ENCODE peak calls at places on chromosomes 13 and 19, in four cellular contexts. Q is HepG2, G is H1, Y is SK-N-SH. A is an unnamed sample.

GRCh38 chr19:3482507-3483225 is 575 bp downstream of the SMIM44 start:
- DNase-seq in G (no peak), Q (no peak), Y (peak), A (no peak)

GRCh38 chr13:83503424-83503823 is 378.9 kb downstream of the SLITRK1 start:
- DNase-seq in Q (no peak), Y (no peak), G (no peak), A (no peak)

GRCh38 chr19:56273563-56274117 is 1.1 kb downstream of the EDDM13 start:
- DNase-seq in Y (no peak), Q (no peak), G (no peak), A (no peak)

GRCh38 chr13:40478775-40479174 is 187.7 kb downstream of the FOXO1 start:
- DNase-seq in Q (no peak), Y (no peak), G (no peak), A (no peak)

GRCh38 chr19:8476524-8476923 is 25.9 kb downstream of the PRAM1 start:
- DNase-seq in G (no peak), Q (no peak), Y (no peak), A (no peak)

GRCh38 chr19:7149956-7150705 is 80.6 kb downstream of the ZNF557 start:
- DNase-seq in Y (peak), G (no peak), Q (no peak), A (no peak)

GRCh38 chr19:7977723-7978040 is 27.8 kb downstream of the ELAVL1 start:
- DNase-seq in Q (no peak), Y (no peak), G (no peak), A (no peak)

GRCh38 chr19:11324079-11324661 is 15.3 kb downstream of the RAB3D start:
- DNase-seq in G (no peak), Y (peak), Q (peak), A (peak)

GRCh38 chr13:42615691-42616090 is 41.7 kb downstream of the TNFSF11 start:
- DNase-seq in G (no peak), Y (no peak), Q (no peak), A (no peak)

GRCh38 chr13:23470706-23471610 is 37.5 kb upstream of the SACS start:
- DNase-seq in Y (no peak), G (no peak), Q (peak), A (no peak)

GRCh38 chr19:40257096-40257517 is 28.0 kb downstream of the AKT2 start:
- DNase-seq in Q (no peak), G (no peak), Y (no peak), A (no peak)

GRCh38 chr13:41456768-41457588 is at the start of gene RGCC:
- DNase-seq in Y (peak), Q (peak), G (peak), A (peak)

GRCh38 chr13:19927117-19927734 is 31.3 kb upstream of the ZMYM2 start:
- DNase-seq in G (no peak), Y (no peak), Q (peak), A (no peak)

GRCh38 chr13:50589139-50589538 is 254.4 kb downstream of the DLEU7 start:
- DNase-seq in Y (peak), Q (no peak), G (no peak), A (peak)

GRCh38 chr19:45947926-45948325 is 25.7 kb downstream of the NOVA2 start:
- DNase-seq in Q (no peak), Y (no peak), G (no peak), A (no peak)

GRCh38 chr19:1079566-1080111 is 12.7 kb downstream of the ARHGAP45 start:
- DNase-seq in Y (peak), G (no peak), Q (no peak), A (no peak)

GRCh38 chr19:14450168-14450874 is 17.2 kb downstream of the PKN1 start:
- DNase-seq in Y (peak), G (peak), Q (peak), A (peak)

GRCh38 chr19:39316627-39317321 is 3.9 kb downstream of the LRFN1 start:
- DNase-seq in Q (no peak), Y (no peak), G (no peak), A (no peak)

GRCh38 chr13:45696610-45697226 is 5.4 kb upstream of the CBY2 start:
- DNase-seq in Y (no peak), Q (no peak), G (no peak), A (peak)

GRCh38 chr19:35060160-35060855 is 18.8 kb downstream of the HPN start:
- DNase-seq in G (no peak), Y (no peak), Q (no peak), A (no peak)

GRCh38 chr19:51726049-51726448 is 2.3 kb upstream of the HAS1 start:
- DNase-seq in G (no peak), Q (no peak), Y (no peak), A (no peak)

GRCh38 chr13:32894589-32895001 is 121.6 kb upstream of the KL start:
- DNase-seq in Q (no peak), G (no peak), Y (no peak), A (peak)

GRCh38 chr19:1651548-1652394 is 644 bp downstream of the TCF3 start:
- DNase-seq in Y (peak), G (no peak), Q (no peak), A (peak)

GRCh38 chr19:52566588-52566987 is 3.5 kb upstream of the ZNF701 start:
- DNase-seq in Q (no peak), Y (no peak), G (no peak), A (no peak)

GRCh38 chr13:29887651-29888050 is 37.2 kb upstream of the UBL3 start:
- DNase-seq in Q (no peak), G (no peak), Y (no peak), A (no peak)

GRCh38 chr19:11092181-11092538 is 2.9 kb downstream of the LDLR start:
- DNase-seq in Y (no peak), Q (peak), G (no peak), A (peak)

GRCh38 chr19:17718988-17719711 is at the start of gene MAP1S:
- DNase-seq in Y (peak), G (peak), Q (peak), A (peak)

GRCh38 chr13:28659611-28659970 is 661 bp downstream of the POMP start:
- DNase-seq in Q (no peak), Y (no peak), G (no peak), A (no peak)

GRCh38 chr19:6516659-6517291 is 14.1 kb upstream of the TNFSF9 start:
- DNase-seq in G (peak), Q (peak), Y (peak), A (peak)

GRCh38 chr19:455851-456546 is 4.8 kb downstream of the SHC2 start:
- DNase-seq in Y (no peak), Q (no peak), G (no peak), A (no peak)

GRCh38 chr13:75769141-75769905 is 133.2 kb downstream of the LMO7 start:
- DNase-seq in Y (peak), Q (no peak), G (no peak), A (no peak)

GRCh38 chr13:112685856-112686255 is 4.0 kb upstream of the ATP11A start:
- DNase-seq in G (no peak), Q (no peak), Y (no peak), A (no peak)

GRCh38 chr13:97515643-97516042 is 81.7 kb downstream of the RAP2A start:
- DNase-seq in Q (no peak), Y (no peak), G (no peak), A (no peak)

GRCh38 chr19:1393841-1394240 is 7.5 kb downstream of the GAMT start:
- DNase-seq in Y (no peak), Q (no peak), G (no peak), A (no peak)

GRCh38 chr19:32816555-32817099 is 52.9 kb downstream of the SLC7A9 start:
- DNase-seq in Q (no peak), G (no peak), Y (no peak), A (no peak)

GRCh38 chr13:90675129-90675528 is 672.4 kb upstream of the MIR17HG start:
- DNase-seq in Q (no peak), G (no peak), Y (peak), A (no peak)

GRCh38 chr19:14051980-14052379 is 9.9 kb downstream of the PALM3 start:
- DNase-seq in G (no peak), Y (peak), Q (no peak), A (no peak)

GRCh38 chr19:47446534-47447469 is 24.9 kb downstream of the SLC8A2 start:
- DNase-seq in G (peak), Q (no peak), Y (peak), A (no peak)

GRCh38 chr19:39997595-39998216 is 846 bp downstream of the ZNF546 start:
- DNase-seq in Y (peak), Q (peak), G (no peak), A (no peak)

GRCh38 chr13:87954116-87954515 is 282.9 kb downstream of the SLITRK5 start:
- DNase-seq in Y (no peak), G (no peak), Q (no peak), A (no peak)
- TF ChIP-seq GABPA in Y (no peak), G (no peak), Q (no peak), A (no peak)

GRCh38 chr19:49491804-49492572 is 4.2 kb upstream of the RPS11 start:
- DNase-seq in Y (no peak), Q (no peak), G (no peak), A (no peak)
- TF ChIP-seq GABPA in Y (no peak), Q (no peak), G (no peak), A (no peak)

DNA sequence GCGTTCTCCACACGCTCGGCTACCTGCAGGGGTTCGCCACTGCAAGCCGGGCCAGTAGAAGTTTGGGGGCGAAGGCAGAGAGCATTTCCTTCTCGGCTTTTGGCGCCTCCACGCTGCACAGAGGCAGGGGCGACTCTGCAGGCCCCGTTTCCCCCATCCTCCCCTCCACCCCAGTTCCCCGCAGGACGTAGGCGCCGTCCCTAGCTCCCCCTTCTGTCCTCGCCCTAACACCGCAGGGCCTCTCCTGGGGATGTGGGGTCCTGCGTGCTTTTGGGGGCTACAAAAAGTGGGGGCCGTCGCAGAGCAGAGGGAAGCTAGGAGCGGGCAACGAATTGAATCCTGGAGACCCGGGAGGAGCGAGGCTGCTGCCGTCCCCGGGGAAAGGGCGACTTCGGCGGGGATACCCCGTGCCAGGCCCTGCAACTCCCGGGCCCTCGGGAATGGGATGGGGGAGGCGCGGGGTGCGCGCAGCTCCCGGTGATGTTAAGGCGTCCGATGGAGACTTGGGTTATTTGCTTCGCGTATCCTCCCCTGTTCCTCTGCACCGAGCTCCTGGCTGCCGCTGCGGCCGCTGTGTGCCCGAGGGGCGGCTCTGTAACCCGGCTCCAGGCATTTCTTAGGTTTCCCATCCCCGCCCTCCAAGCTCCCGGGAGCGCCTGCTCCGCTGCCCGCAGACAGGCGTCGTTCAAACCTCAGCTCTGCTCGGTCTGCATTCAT is 255.9 kb upstream of the SOX21 start:
- DNase-seq in G (peak), Y (peak), Q (no peak), A (no peak)
- TF ChIP-seq GABPA in G (no peak), Y (no peak), Q (no peak), A (no peak)

DNA sequence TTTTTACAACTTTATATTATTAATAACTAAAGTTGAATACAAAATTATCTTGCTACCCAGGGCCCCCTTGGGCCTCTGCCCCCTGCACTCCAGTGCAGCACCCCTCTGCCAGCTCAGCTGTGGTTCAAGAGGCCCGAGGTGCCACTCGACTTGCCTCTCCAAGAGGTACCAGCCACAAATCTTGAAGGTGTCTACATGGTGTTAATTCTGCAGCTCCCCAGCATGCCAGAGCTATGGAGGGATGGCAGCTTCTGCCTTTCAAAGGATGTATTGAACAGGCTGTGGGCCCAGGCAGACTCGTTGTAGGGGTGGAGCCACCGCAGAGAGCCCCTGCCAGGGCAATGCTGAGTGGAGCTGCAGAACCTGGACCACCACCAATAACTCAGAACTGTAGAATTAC is 2819.5 kb downstream of the PCDH9 start:
- DNase-seq in G (no peak), Q (no peak), Y (no peak), A (no peak)
- TF ChIP-seq GABPA in G (no peak), Q (no peak), Y (no peak), A (no peak)

GRCh38 chr13:36329355-36329754 is 16.8 kb downstream of the SPART start:
- DNase-seq in G (no peak), Q (no peak), Y (no peak), A (no peak)

GRCh38 chr13:36328821-36329220 is 17.4 kb downstream of the SPART start:
- DNase-seq in G (no peak), Q (no peak), Y (no peak), A (no peak)

GRCh38 chr13:36323408-36323807 is 22.8 kb downstream of the SPART start:
- DNase-seq in Y (no peak), G (no peak), Q (no peak), A (no peak)

GRCh38 chr13:36323951-36324566 is 22.1 kb downstream of the SPART start:
- DNase-seq in Y (no peak), Q (peak), G (no peak), A (no peak)

DNA sequence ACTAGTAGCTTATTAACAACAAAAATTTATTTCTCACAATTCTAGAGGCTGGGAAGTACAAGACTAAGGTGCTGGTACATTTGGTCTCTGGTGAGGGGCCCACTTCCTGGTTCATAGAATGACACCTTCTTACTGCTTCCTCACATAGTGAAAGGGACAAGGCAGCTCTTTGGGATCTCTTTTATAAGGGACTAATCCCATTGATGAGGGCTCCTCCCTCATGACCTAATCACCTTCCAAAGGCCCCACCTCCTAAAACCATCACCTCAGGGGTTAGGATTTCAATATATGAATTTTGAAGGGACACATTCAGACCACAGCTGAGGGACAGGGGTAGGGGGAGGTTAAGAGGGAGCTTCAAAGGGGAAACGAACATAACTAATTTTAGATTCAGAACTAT is 20.3 kb downstream of the SPART start:
- DNase-seq in G (no peak), Q (no peak), Y (no peak), A (no peak)
- TF ChIP-seq GABPA in G (no peak), Q (no peak), Y (no peak), A (no peak)

DNA sequence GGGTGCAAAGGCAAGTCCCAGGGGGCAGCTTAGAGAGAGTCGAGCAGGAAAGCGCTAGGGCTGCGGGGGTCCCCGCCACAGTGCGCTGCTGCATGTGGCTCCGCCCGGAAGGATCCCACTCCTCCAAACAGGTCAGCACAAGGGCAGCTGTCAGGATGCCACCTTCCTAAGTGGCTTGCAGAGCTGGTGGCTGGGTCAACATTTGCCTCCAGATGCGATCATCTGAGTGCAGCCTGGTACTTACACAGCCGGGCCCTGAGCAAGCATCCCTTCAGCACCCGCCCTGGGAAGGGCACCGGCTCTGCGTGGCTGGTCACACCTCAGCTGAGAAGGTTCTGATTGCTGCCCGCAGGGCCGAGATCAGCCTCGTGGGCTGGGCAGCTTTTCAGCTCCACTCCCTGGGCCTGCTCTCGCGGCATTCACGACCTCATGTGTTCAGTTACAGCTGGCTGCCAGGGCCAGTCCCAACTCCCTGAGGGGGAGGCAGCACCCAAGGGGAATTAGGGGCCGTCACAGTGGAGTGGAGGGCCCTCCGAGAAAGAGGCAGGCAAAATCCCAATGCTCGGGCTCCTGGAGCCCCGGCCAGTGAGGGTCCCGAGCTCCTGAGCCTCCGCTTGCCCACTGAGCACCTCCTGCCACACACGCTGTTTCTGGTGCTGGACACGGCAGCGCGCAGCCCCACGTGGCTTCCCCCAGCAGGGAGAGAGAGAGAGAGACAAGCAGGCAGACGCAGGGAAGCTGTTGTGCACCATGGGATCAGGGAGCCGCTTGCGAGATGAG is 26.7 kb downstream of the AP1M1 start:
- DNase-seq in G (no peak), Q (no peak), Y (peak), A (no peak)
- TF ChIP-seq GABPA in G (no peak), Q (no peak), Y (no peak), A (no peak)

GRCh38 chr19:49574206-49574755 is 6.1 kb downstream of the NOSIP start:
- DNase-seq in Q (no peak), G (no peak), Y (no peak), A (no peak)

GRCh38 chr19:49570138-49570856 is 10.1 kb downstream of the NOSIP start:
- DNase-seq in Y (peak), Q (peak), G (peak), A (peak)

GRCh38 chr19:49573451-49573850 is 6.9 kb downstream of the NOSIP start:
- DNase-seq in G (no peak), Q (no peak), Y (no peak), A (no peak)

GRCh38 chr19:49573009-49573408 is 7.3 kb downstream of the NOSIP start:
- DNase-seq in Q (no peak), Y (no peak), G (no peak), A (no peak)

DNA sequence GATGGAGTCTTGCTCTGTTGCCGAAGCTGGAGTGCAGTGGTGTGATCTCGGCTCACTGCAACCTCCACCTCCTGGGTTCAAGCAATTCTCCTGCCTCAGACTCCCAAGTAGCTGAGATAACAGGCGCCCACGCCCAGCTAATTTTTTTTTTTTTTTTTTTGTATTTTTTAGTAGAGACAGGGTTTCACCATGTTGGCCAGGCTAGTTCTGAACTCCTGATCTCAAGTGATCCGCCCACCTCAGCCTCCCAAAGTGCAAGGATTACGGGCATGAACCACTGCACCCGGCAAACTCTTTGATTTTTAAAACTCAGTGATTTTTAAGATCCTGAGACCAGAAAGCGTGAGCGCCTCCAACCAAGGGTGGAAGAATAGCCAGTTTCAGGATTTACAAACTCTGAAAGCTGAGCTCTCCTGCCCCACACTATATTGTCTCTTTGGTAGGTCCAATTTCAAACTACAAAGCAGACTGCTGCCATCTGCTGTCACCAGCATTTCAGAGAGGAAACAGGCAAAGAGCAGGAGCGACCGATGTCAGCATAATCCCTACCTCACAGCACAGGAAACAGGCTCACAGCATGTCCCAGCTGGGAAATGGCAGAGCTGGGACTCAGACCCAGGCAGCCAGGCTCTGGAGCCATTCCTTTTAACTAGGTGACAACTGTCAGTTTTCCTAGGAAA is 9.2 kb downstream of the NOSIP start:
- DNase-seq in G (no peak), Y (no peak), Q (peak), A (peak)
- TF ChIP-seq GABPA in G (no peak), Y (no peak), Q (no peak), A (no peak)

GRCh38 chr19:50358483-50359431 is 6.7 kb downstream of the NAPSA start:
- DNase-seq in Y (peak), Q (no peak), G (no peak), A (no peak)
- TF ChIP-seq GABPA in Y (no peak), Q (no peak), G (no peak), A (no peak)

A was measured in HL-60.